ENCODE peak calls at places on chromosomes 4 and X, in seven cellular contexts. One of them, this sample, is unnamed.

GRCh38 chrX:2928127-2928582 is 984 bp downstream of the ARSD start:
- DNase-seq in tibial nerve: peak; percentile 19
- DNase-seq in PC-9: no peak
- DNase-seq in GM20000: no peak
- DNase-seq in bronchial epithelial cell: no peak
- DNase-seq in heart right ventricle: peak; percentile 58
- DNase-seq in fibroblast of pulmonary artery: no peak
- DNase-seq in this sample: peak; percentile 44

GRCh38 chr4:177302371-177303100 is 7.1 kb upstream of the NEIL3 start:
- DNase-seq in GM20000: no peak
- DNase-seq in PC-9: no peak
- DNase-seq in fibroblast of pulmonary artery: peak; percentile 22
- DNase-seq in tibial nerve: no peak
- DNase-seq in bronchial epithelial cell: no peak
- DNase-seq in heart right ventricle: no peak
- DNase-seq in this sample: no peak

GRCh38 chr4:139368990-139369389 is 66.7 kb upstream of the NDUFC1 start:
- DNase-seq in tibial nerve: no peak
- DNase-seq in fibroblast of pulmonary artery: peak; percentile 7
- DNase-seq in PC-9: no peak
- DNase-seq in heart right ventricle: no peak
- DNase-seq in GM20000: no peak
- DNase-seq in bronchial epithelial cell: no peak
- DNase-seq in this sample: no peak

GRCh38 chr4:40788338-40788737 is 38.6 kb downstream of the NSUN7 start:
- DNase-seq in bronchial epithelial cell: no peak
- DNase-seq in GM20000: no peak
- DNase-seq in heart right ventricle: no peak
- DNase-seq in tibial nerve: no peak
- DNase-seq in fibroblast of pulmonary artery: no peak
- DNase-seq in PC-9: no peak
- DNase-seq in this sample: no peak

GRCh38 chr4:119128125-119128524 is 7.5 kb upstream of the MYOZ2 start:
- DNase-seq in bronchial epithelial cell: no peak
- DNase-seq in heart right ventricle: no peak
- DNase-seq in PC-9: no peak
- DNase-seq in GM20000: no peak
- DNase-seq in fibroblast of pulmonary artery: no peak
- DNase-seq in tibial nerve: no peak
- DNase-seq in this sample: no peak

GRCh38 chrX:32026772-32027171 is 954.9 kb upstream of the FTHL17 start:
- DNase-seq in tibial nerve: no peak
- DNase-seq in heart right ventricle: no peak
- DNase-seq in GM20000: no peak
- DNase-seq in fibroblast of pulmonary artery: no peak
- DNase-seq in PC-9: no peak
- DNase-seq in bronchial epithelial cell: no peak
- DNase-seq in this sample: no peak

GRCh38 chrX:24485976-24486680 is 21.0 kb downstream of the PDK3 start:
- DNase-seq in fibroblast of pulmonary artery: no peak
- DNase-seq in GM20000: no peak
- DNase-seq in bronchial epithelial cell: no peak
- DNase-seq in PC-9: no peak
- DNase-seq in heart right ventricle: no peak
- DNase-seq in tibial nerve: no peak
- DNase-seq in this sample: no peak

GRCh38 chr4:179095585-179096228 is 1653.5 kb upstream of the AGA start:
- DNase-seq in PC-9: peak; percentile 6
- DNase-seq in fibroblast of pulmonary artery: peak; percentile 12
- DNase-seq in tibial nerve: no peak
- DNase-seq in GM20000: no peak
- DNase-seq in heart right ventricle: no peak
- DNase-seq in bronchial epithelial cell: peak; percentile 4
- DNase-seq in this sample: peak; percentile 8

GRCh38 chrX:133490955-133491354 is 75.7 kb upstream of the GPC4 start:
- DNase-seq in tibial nerve: no peak
- DNase-seq in GM20000: no peak
- DNase-seq in heart right ventricle: no peak
- DNase-seq in fibroblast of pulmonary artery: no peak
- DNase-seq in bronchial epithelial cell: no peak
- DNase-seq in PC-9: no peak
- DNase-seq in this sample: no peak

GRCh38 chrX:21708116-21708515 is 49.8 kb downstream of the SMPX start:
- DNase-seq in GM20000: no peak
- DNase-seq in bronchial epithelial cell: no peak
- DNase-seq in tibial nerve: no peak
- DNase-seq in heart right ventricle: no peak
- DNase-seq in fibroblast of pulmonary artery: peak; percentile 16
- DNase-seq in PC-9: no peak
- DNase-seq in this sample: no peak
- TF ChIP-seq CTCF in GM20000: no peak
- TF ChIP-seq CTCF in bronchial epithelial cell: no peak
- TF ChIP-seq CTCF in tibial nerve: no peak
- TF ChIP-seq CTCF in heart right ventricle: peak; percentile 10
- TF ChIP-seq CTCF in fibroblast of pulmonary artery: peak; percentile 32
- TF ChIP-seq CTCF in PC-9: no peak
- TF ChIP-seq CTCF in this sample: no peak

DNA sequence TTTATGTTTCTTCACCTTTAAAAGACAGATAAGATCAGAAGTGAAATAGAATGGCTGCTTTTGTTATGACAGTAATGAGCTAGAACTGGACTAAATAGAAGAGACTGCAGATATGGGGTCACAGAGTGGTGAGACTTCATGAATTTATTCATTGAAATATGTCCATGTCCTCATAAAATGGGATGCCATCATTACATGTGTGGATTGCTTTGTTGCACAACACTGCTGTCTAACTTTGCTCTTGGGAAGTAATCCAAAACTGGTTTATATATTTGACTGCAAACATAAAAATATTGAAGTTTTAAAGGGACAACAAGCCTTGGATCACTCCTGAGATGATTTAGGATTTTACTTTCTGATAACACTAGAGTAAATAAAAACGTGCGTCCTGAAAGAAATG is 209.2 kb upstream of the FAT4 start:
- DNase-seq in bronchial epithelial cell: no peak
- DNase-seq in PC-9: no peak
- DNase-seq in heart right ventricle: no peak
- DNase-seq in fibroblast of pulmonary artery: peak; percentile 58
- DNase-seq in tibial nerve: no peak
- DNase-seq in GM20000: no peak
- DNase-seq in this sample: no peak
- TF ChIP-seq CTCF in bronchial epithelial cell: no peak
- TF ChIP-seq CTCF in PC-9: no peak
- TF ChIP-seq CTCF in heart right ventricle: no peak
- TF ChIP-seq CTCF in fibroblast of pulmonary artery: no peak
- TF ChIP-seq CTCF in tibial nerve: no peak
- TF ChIP-seq CTCF in GM20000: no peak
- TF ChIP-seq CTCF in this sample: no peak

GRCh38 chr4:99024481-99025275 is 29.2 kb downstream of the METAP1 start:
- DNase-seq in GM20000: no peak
- DNase-seq in tibial nerve: no peak
- DNase-seq in fibroblast of pulmonary artery: no peak
- DNase-seq in PC-9: no peak
- DNase-seq in bronchial epithelial cell: peak; percentile 24
- DNase-seq in heart right ventricle: no peak
- DNase-seq in this sample: peak; percentile 34
- TF ChIP-seq CTCF in GM20000: no peak
- TF ChIP-seq CTCF in tibial nerve: no peak
- TF ChIP-seq CTCF in fibroblast of pulmonary artery: no peak
- TF ChIP-seq CTCF in PC-9: no peak
- TF ChIP-seq CTCF in bronchial epithelial cell: peak; percentile 5
- TF ChIP-seq CTCF in heart right ventricle: peak; percentile 37
- TF ChIP-seq CTCF in this sample: no peak

GRCh38 chr4:157172011-157172410 is 48.5 kb upstream of the GRIA2 start:
- DNase-seq in PC-9: no peak
- DNase-seq in GM20000: no peak
- DNase-seq in fibroblast of pulmonary artery: peak; percentile 26
- DNase-seq in heart right ventricle: no peak
- DNase-seq in bronchial epithelial cell: peak; percentile 18
- DNase-seq in tibial nerve: no peak
- DNase-seq in this sample: no peak
- TF ChIP-seq CTCF in PC-9: peak; percentile 51
- TF ChIP-seq CTCF in GM20000: no peak
- TF ChIP-seq CTCF in fibroblast of pulmonary artery: peak; percentile 29
- TF ChIP-seq CTCF in heart right ventricle: no peak
- TF ChIP-seq CTCF in bronchial epithelial cell: no peak
- TF ChIP-seq CTCF in tibial nerve: no peak
- TF ChIP-seq CTCF in this sample: no peak

GRCh38 chr4:144757969-144758368 is 112.0 kb downstream of the HHIP start:
- DNase-seq in GM20000: no peak
- DNase-seq in fibroblast of pulmonary artery: no peak
- DNase-seq in heart right ventricle: no peak
- DNase-seq in bronchial epithelial cell: peak; percentile 49
- DNase-seq in PC-9: no peak
- DNase-seq in tibial nerve: no peak
- DNase-seq in this sample: no peak

GRCh38 chr4:144748814-144749555 is 103.0 kb downstream of the HHIP start:
- DNase-seq in PC-9: no peak
- DNase-seq in GM20000: no peak
- DNase-seq in bronchial epithelial cell: no peak
- DNase-seq in tibial nerve: no peak
- DNase-seq in fibroblast of pulmonary artery: peak; percentile 44
- DNase-seq in heart right ventricle: no peak
- DNase-seq in this sample: no peak

GRCh38 chr4:144750348-144750747 is 104.4 kb downstream of the HHIP start:
- DNase-seq in PC-9: no peak
- DNase-seq in heart right ventricle: no peak
- DNase-seq in fibroblast of pulmonary artery: no peak
- DNase-seq in bronchial epithelial cell: no peak
- DNase-seq in tibial nerve: no peak
- DNase-seq in GM20000: no peak
- DNase-seq in this sample: no peak

DNA sequence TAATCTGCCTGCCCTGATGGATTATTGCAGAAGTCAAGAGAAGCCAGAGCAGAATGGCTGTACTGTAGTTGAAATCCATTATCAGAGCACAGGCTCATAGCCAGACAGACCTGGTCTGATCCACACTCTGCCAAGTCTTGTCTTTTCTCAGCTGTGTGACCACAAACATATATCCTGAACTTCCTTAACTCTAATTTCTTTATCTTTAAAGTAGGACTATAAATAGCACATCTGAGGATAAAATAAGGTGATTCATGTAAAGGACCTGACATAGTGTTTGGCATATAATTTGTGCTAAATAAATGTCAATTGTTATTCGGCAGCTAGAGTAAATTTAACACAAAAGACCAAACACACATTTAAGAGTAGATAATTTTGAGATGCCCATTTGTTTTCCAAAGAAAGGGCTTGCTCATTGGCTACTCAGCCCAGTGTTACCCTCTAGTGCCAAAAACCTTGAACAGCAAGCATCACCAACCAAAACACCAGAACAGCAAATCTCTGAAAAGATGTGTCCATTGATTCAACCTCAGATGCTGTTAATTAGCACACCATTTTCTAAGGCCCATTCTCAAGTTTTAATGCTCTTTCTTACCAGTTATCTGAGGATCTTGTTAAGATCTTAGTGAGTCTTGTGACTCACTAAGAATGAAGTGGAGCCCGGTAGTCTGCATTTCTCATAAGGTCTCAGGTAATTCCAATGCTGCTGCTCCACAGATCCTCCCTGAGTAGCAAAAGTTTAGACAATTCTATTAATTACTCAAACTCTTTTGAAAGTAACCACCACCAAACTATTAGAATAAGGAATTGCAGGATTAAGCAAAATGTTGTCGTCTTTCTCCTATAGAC is 108.8 kb downstream of the HHIP start:
- DNase-seq in tibial nerve: no peak
- DNase-seq in bronchial epithelial cell: peak; percentile 47
- DNase-seq in GM20000: no peak
- DNase-seq in PC-9: no peak
- DNase-seq in fibroblast of pulmonary artery: peak; percentile 73
- DNase-seq in heart right ventricle: no peak
- DNase-seq in this sample: peak; percentile 20
- TF ChIP-seq CTCF in tibial nerve: no peak
- TF ChIP-seq CTCF in bronchial epithelial cell: peak; percentile 70
- TF ChIP-seq CTCF in GM20000: no peak
- TF ChIP-seq CTCF in PC-9: no peak
- TF ChIP-seq CTCF in fibroblast of pulmonary artery: peak; percentile 69
- TF ChIP-seq CTCF in heart right ventricle: peak; percentile 33
- TF ChIP-seq CTCF in this sample: no peak

DNA sequence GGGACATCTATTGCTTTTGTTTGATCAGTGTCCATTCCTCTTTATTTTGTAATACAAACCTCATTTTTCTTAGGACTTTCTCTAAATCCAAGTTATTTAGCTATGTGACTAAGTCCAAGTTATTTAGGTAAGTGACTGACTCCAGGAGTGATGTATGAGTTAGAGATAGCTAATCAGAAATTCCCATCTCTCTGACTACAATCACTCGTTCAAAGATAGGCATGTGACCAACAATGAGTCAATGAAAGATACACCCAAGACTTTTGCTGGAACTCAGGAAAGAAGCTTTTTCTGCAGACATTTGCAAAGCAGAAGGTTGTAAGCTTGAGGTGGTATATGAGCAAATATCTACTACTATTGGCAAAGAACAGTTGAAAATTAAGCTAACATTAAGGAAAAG is 72.5 kb upstream of the KCNIP4 start:
- DNase-seq in GM20000: no peak
- DNase-seq in tibial nerve: no peak
- DNase-seq in fibroblast of pulmonary artery: no peak
- DNase-seq in heart right ventricle: no peak
- DNase-seq in bronchial epithelial cell: peak; percentile 7
- DNase-seq in PC-9: no peak
- DNase-seq in this sample: no peak
- TF ChIP-seq CTCF in GM20000: no peak
- TF ChIP-seq CTCF in tibial nerve: no peak
- TF ChIP-seq CTCF in fibroblast of pulmonary artery: no peak
- TF ChIP-seq CTCF in heart right ventricle: no peak
- TF ChIP-seq CTCF in bronchial epithelial cell: no peak
- TF ChIP-seq CTCF in PC-9: no peak
- TF ChIP-seq CTCF in this sample: no peak

DNA sequence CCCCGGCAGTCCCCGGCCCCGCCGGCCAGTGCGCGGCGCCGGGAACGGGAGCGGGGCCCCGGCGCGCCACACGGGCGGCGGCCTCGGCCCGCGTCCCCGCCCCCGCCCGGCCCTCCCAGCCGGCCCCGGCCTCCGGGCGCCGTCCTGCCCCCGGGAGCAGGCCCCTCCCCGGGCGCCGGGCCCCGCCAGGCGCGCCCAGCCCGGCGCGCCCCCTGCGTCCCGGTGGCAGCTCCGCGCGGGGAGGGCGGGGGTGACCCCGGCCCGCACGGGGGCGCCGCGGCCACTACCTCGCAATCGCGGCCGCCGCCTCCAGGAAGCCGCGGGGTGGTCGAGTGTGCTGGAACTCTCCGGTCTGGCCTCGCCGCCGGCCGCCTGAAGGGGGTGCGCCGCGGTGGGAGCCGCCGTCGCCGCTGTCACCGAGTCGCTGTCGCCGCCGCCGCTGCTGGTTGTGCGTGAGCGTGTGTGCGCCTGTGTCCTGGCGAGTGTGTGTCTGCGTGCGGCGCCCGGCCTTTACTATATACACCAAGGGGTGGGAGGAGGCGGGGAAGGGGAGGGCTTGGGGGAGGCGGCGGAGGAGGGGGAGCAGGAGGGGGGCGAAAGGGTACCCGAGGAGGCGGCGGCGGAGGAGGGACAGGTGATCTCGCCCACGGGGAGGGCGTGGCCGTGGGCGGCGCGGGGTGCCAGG is at the start of gene RAI2:
- DNase-seq in heart right ventricle: peak; percentile 34
- DNase-seq in bronchial epithelial cell: no peak
- DNase-seq in GM20000: no peak
- DNase-seq in fibroblast of pulmonary artery: no peak
- DNase-seq in tibial nerve: no peak
- DNase-seq in PC-9: no peak
- DNase-seq in this sample: peak; percentile 19
- TF ChIP-seq CTCF in heart right ventricle: peak; percentile 9
- TF ChIP-seq CTCF in bronchial epithelial cell: no peak
- TF ChIP-seq CTCF in GM20000: no peak
- TF ChIP-seq CTCF in fibroblast of pulmonary artery: no peak
- TF ChIP-seq CTCF in tibial nerve: no peak
- TF ChIP-seq CTCF in PC-9: no peak
- TF ChIP-seq CTCF in this sample: no peak

GRCh38 chrX:96770315-96770714 is 85.7 kb downstream of the DIAPH2 start:
- DNase-seq in fibroblast of pulmonary artery: peak; percentile 46
- DNase-seq in bronchial epithelial cell: no peak
- DNase-seq in heart right ventricle: no peak
- DNase-seq in tibial nerve: no peak
- DNase-seq in GM20000: peak; percentile 3
- DNase-seq in PC-9: no peak
- DNase-seq in this sample: no peak
- TF ChIP-seq CTCF in fibroblast of pulmonary artery: peak; percentile 35
- TF ChIP-seq CTCF in bronchial epithelial cell: no peak
- TF ChIP-seq CTCF in heart right ventricle: peak; percentile 44
- TF ChIP-seq CTCF in tibial nerve: no peak
- TF ChIP-seq CTCF in GM20000: no peak
- TF ChIP-seq CTCF in PC-9: peak; percentile 49
- TF ChIP-seq CTCF in this sample: peak; percentile 16